ENCODE peak calls at places on chromosomes 13 and 19, in nine cellular contexts. One of them, this sample, is unnamed.

GRCh38 chr13:65592757-65593156 is 1637.4 kb downstream of the PCDH9 start:
- DNase-seq in psoas muscle: no peak
- DNase-seq in NCI-H774: no peak
- DNase-seq in activated naive CD8-positive, alpha-beta T cell treated with anti-CD3 and anti-CD28 coated beads, Interleukin-2, amount 50 U/mL, for 24 hours: no peak
- DNase-seq in HTR-8/SVneo: no peak
- DNase-seq in heart left ventricle: no peak
- DNase-seq in activated CD8-positive, alpha-beta memory T cell treated with anti-CD3 and anti-CD28 coated beads for 4 hours: no peak
- DNase-seq in amniotic stem cell: no peak
- DNase-seq in HFFc6: peak; percentile 2
- DNase-seq in this sample: no peak

GRCh38 chr19:16654151-16654550 is 5.8 kb downstream of the SMIM7 start:
- DNase-seq in psoas muscle: no peak
- DNase-seq in NCI-H774: no peak
- DNase-seq in activated naive CD8-positive, alpha-beta T cell treated with anti-CD3 and anti-CD28 coated beads, Interleukin-2, amount 50 U/mL, for 24 hours: no peak
- DNase-seq in HTR-8/SVneo: no peak
- DNase-seq in heart left ventricle: no peak
- DNase-seq in activated CD8-positive, alpha-beta memory T cell treated with anti-CD3 and anti-CD28 coated beads for 4 hours: no peak
- DNase-seq in amniotic stem cell: no peak
- DNase-seq in HFFc6: no peak
- DNase-seq in this sample: no peak

GRCh38 chr13:98284677-98285076 is 107.6 kb upstream of the RNF113B start:
- DNase-seq in psoas muscle: no peak
- DNase-seq in NCI-H774: peak; percentile 41
- DNase-seq in activated naive CD8-positive, alpha-beta T cell treated with anti-CD3 and anti-CD28 coated beads, Interleukin-2, amount 50 U/mL, for 24 hours: no peak
- DNase-seq in HTR-8/SVneo: no peak
- DNase-seq in heart left ventricle: no peak
- DNase-seq in activated CD8-positive, alpha-beta memory T cell treated with anti-CD3 and anti-CD28 coated beads for 4 hours: no peak
- DNase-seq in amniotic stem cell: no peak
- DNase-seq in HFFc6: no peak
- DNase-seq in this sample: no peak

GRCh38 chr19:41540041-41540695 is 35.8 kb upstream of the CEACAM21 start:
- DNase-seq in psoas muscle: no peak
- DNase-seq in NCI-H774: no peak
- DNase-seq in activated naive CD8-positive, alpha-beta T cell treated with anti-CD3 and anti-CD28 coated beads, Interleukin-2, amount 50 U/mL, for 24 hours: no peak
- DNase-seq in HTR-8/SVneo: no peak
- DNase-seq in heart left ventricle: no peak
- DNase-seq in activated CD8-positive, alpha-beta memory T cell treated with anti-CD3 and anti-CD28 coated beads for 4 hours: no peak
- DNase-seq in amniotic stem cell: no peak
- DNase-seq in HFFc6: no peak
- DNase-seq in this sample: no peak

GRCh38 chr19:38736036-38736412 is 8.2 kb downstream of the CAPN12 start:
- DNase-seq in psoas muscle: peak; percentile 74
- DNase-seq in NCI-H774: peak; percentile 34
- DNase-seq in activated naive CD8-positive, alpha-beta T cell treated with anti-CD3 and anti-CD28 coated beads, Interleukin-2, amount 50 U/mL, for 24 hours: peak; percentile 64
- DNase-seq in HTR-8/SVneo: peak; percentile 45
- DNase-seq in heart left ventricle: peak; percentile 46
- DNase-seq in activated CD8-positive, alpha-beta memory T cell treated with anti-CD3 and anti-CD28 coated beads for 4 hours: no peak
- DNase-seq in amniotic stem cell: no peak
- DNase-seq in HFFc6: no peak
- DNase-seq in this sample: peak; percentile 36

GRCh38 chr19:10654610-10655456 is 687 bp downstream of the ILF3 start:
- DNase-seq in psoas muscle: peak; percentile 76
- DNase-seq in NCI-H774: peak; percentile 56
- DNase-seq in activated naive CD8-positive, alpha-beta T cell treated with anti-CD3 and anti-CD28 coated beads, Interleukin-2, amount 50 U/mL, for 24 hours: peak; percentile 73
- DNase-seq in HTR-8/SVneo: peak; percentile 67
- DNase-seq in heart left ventricle: peak; percentile 45
- DNase-seq in activated CD8-positive, alpha-beta memory T cell treated with anti-CD3 and anti-CD28 coated beads for 4 hours: peak; percentile 28
- DNase-seq in amniotic stem cell: no peak
- DNase-seq in HFFc6: no peak
- DNase-seq in this sample: peak; percentile 32

GRCh38 chr19:38693380-38694223 is 46.2 kb downstream of the ACTN4 start:
- DNase-seq in psoas muscle: no peak
- DNase-seq in NCI-H774: no peak
- DNase-seq in activated naive CD8-positive, alpha-beta T cell treated with anti-CD3 and anti-CD28 coated beads, Interleukin-2, amount 50 U/mL, for 24 hours: no peak
- DNase-seq in HTR-8/SVneo: peak; percentile 87
- DNase-seq in heart left ventricle: peak; percentile 61
- DNase-seq in activated CD8-positive, alpha-beta memory T cell treated with anti-CD3 and anti-CD28 coated beads for 4 hours: no peak
- DNase-seq in amniotic stem cell: no peak
- DNase-seq in HFFc6: peak; percentile 46
- DNase-seq in this sample: peak; percentile 19

GRCh38 chr19:36771275-36772231 is 1.1 kb downstream of the ZNF850 start:
- DNase-seq in psoas muscle: peak; percentile 57
- DNase-seq in NCI-H774: no peak
- DNase-seq in activated naive CD8-positive, alpha-beta T cell treated with anti-CD3 and anti-CD28 coated beads, Interleukin-2, amount 50 U/mL, for 24 hours: peak; percentile 52
- DNase-seq in HTR-8/SVneo: peak; percentile 60
- DNase-seq in heart left ventricle: peak; percentile 87
- DNase-seq in activated CD8-positive, alpha-beta memory T cell treated with anti-CD3 and anti-CD28 coated beads for 4 hours: no peak
- DNase-seq in amniotic stem cell: peak; percentile 70
- DNase-seq in HFFc6: peak; percentile 37
- DNase-seq in this sample: no peak

GRCh38 chr13:99661791-99662190 is 160.5 kb downstream of the TM9SF2 start:
- DNase-seq in psoas muscle: no peak
- DNase-seq in NCI-H774: peak; percentile 15
- DNase-seq in activated naive CD8-positive, alpha-beta T cell treated with anti-CD3 and anti-CD28 coated beads, Interleukin-2, amount 50 U/mL, for 24 hours: no peak
- DNase-seq in HTR-8/SVneo: no peak
- DNase-seq in heart left ventricle: no peak
- DNase-seq in activated CD8-positive, alpha-beta memory T cell treated with anti-CD3 and anti-CD28 coated beads for 4 hours: no peak
- DNase-seq in amniotic stem cell: no peak
- DNase-seq in HFFc6: no peak
- DNase-seq in this sample: no peak

GRCh38 chr19:29785955-29786589 is 25.7 kb upstream of the CCNE1 start:
- DNase-seq in psoas muscle: no peak
- DNase-seq in NCI-H774: no peak
- DNase-seq in activated naive CD8-positive, alpha-beta T cell treated with anti-CD3 and anti-CD28 coated beads, Interleukin-2, amount 50 U/mL, for 24 hours: peak; percentile 31
- DNase-seq in HTR-8/SVneo: no peak
- DNase-seq in heart left ventricle: no peak
- DNase-seq in activated CD8-positive, alpha-beta memory T cell treated with anti-CD3 and anti-CD28 coated beads for 4 hours: no peak
- DNase-seq in amniotic stem cell: no peak
- DNase-seq in HFFc6: no peak
- DNase-seq in this sample: no peak

GRCh38 chr19:23817519-23817918 is 58.8 kb upstream of the ZNF681 start:
- DNase-seq in psoas muscle: no peak
- DNase-seq in NCI-H774: no peak
- DNase-seq in activated naive CD8-positive, alpha-beta T cell treated with anti-CD3 and anti-CD28 coated beads, Interleukin-2, amount 50 U/mL, for 24 hours: peak; percentile 35
- DNase-seq in HTR-8/SVneo: no peak
- DNase-seq in heart left ventricle: no peak
- DNase-seq in activated CD8-positive, alpha-beta memory T cell treated with anti-CD3 and anti-CD28 coated beads for 4 hours: no peak
- DNase-seq in amniotic stem cell: no peak
- DNase-seq in HFFc6: peak; percentile 4
- DNase-seq in this sample: no peak

GRCh38 chr13:84609716-84610115 is 727.4 kb upstream of the SLITRK1 start:
- DNase-seq in psoas muscle: no peak
- DNase-seq in NCI-H774: no peak
- DNase-seq in activated naive CD8-positive, alpha-beta T cell treated with anti-CD3 and anti-CD28 coated beads, Interleukin-2, amount 50 U/mL, for 24 hours: no peak
- DNase-seq in HTR-8/SVneo: no peak
- DNase-seq in heart left ventricle: no peak
- DNase-seq in activated CD8-positive, alpha-beta memory T cell treated with anti-CD3 and anti-CD28 coated beads for 4 hours: no peak
- DNase-seq in amniotic stem cell: peak; percentile 1
- DNase-seq in HFFc6: peak; percentile 54
- DNase-seq in this sample: no peak

GRCh38 chr19:41599175-41599966 is 23.4 kb downstream of the CEACAM21 start:
- DNase-seq in psoas muscle: no peak
- DNase-seq in NCI-H774: no peak
- DNase-seq in activated naive CD8-positive, alpha-beta T cell treated with anti-CD3 and anti-CD28 coated beads, Interleukin-2, amount 50 U/mL, for 24 hours: no peak
- DNase-seq in HTR-8/SVneo: no peak
- DNase-seq in heart left ventricle: no peak
- DNase-seq in activated CD8-positive, alpha-beta memory T cell treated with anti-CD3 and anti-CD28 coated beads for 4 hours: no peak
- DNase-seq in amniotic stem cell: no peak
- DNase-seq in HFFc6: no peak
- DNase-seq in this sample: no peak

GRCh38 chr13:111325146-111325890 is 4.9 kb downstream of the TEX29 start:
- DNase-seq in psoas muscle: no peak
- DNase-seq in NCI-H774: no peak
- DNase-seq in activated naive CD8-positive, alpha-beta T cell treated with anti-CD3 and anti-CD28 coated beads, Interleukin-2, amount 50 U/mL, for 24 hours: no peak
- DNase-seq in HTR-8/SVneo: no peak
- DNase-seq in heart left ventricle: no peak
- DNase-seq in activated CD8-positive, alpha-beta memory T cell treated with anti-CD3 and anti-CD28 coated beads for 4 hours: no peak
- DNase-seq in amniotic stem cell: no peak
- DNase-seq in HFFc6: no peak
- DNase-seq in this sample: no peak

GRCh38 chr13:54614729-54615128 is 1586.1 kb downstream of the OLFM4 start:
- DNase-seq in psoas muscle: no peak
- DNase-seq in NCI-H774: peak; percentile 9
- DNase-seq in activated naive CD8-positive, alpha-beta T cell treated with anti-CD3 and anti-CD28 coated beads, Interleukin-2, amount 50 U/mL, for 24 hours: no peak
- DNase-seq in HTR-8/SVneo: no peak
- DNase-seq in heart left ventricle: no peak
- DNase-seq in activated CD8-positive, alpha-beta memory T cell treated with anti-CD3 and anti-CD28 coated beads for 4 hours: no peak
- DNase-seq in amniotic stem cell: no peak
- DNase-seq in HFFc6: no peak
- DNase-seq in this sample: no peak

GRCh38 chr19:4744451-4745170 is 21.0 kb upstream of the DPP9 start:
- DNase-seq in psoas muscle: no peak
- DNase-seq in NCI-H774: no peak
- DNase-seq in activated naive CD8-positive, alpha-beta T cell treated with anti-CD3 and anti-CD28 coated beads, Interleukin-2, amount 50 U/mL, for 24 hours: no peak
- DNase-seq in HTR-8/SVneo: peak; percentile 84
- DNase-seq in heart left ventricle: peak; percentile 42
- DNase-seq in activated CD8-positive, alpha-beta memory T cell treated with anti-CD3 and anti-CD28 coated beads for 4 hours: no peak
- DNase-seq in amniotic stem cell: peak; percentile 91
- DNase-seq in HFFc6: peak; percentile 84
- DNase-seq in this sample: no peak

GRCh38 chr19:1173160-1173844 is 766 bp downstream of the SBNO2 start:
- DNase-seq in psoas muscle: peak; percentile 69
- DNase-seq in NCI-H774: no peak
- DNase-seq in activated naive CD8-positive, alpha-beta T cell treated with anti-CD3 and anti-CD28 coated beads, Interleukin-2, amount 50 U/mL, for 24 hours: peak; percentile 25
- DNase-seq in HTR-8/SVneo: no peak
- DNase-seq in heart left ventricle: peak; percentile 33
- DNase-seq in activated CD8-positive, alpha-beta memory T cell treated with anti-CD3 and anti-CD28 coated beads for 4 hours: no peak
- DNase-seq in amniotic stem cell: no peak
- DNase-seq in HFFc6: no peak
- DNase-seq in this sample: no peak

GRCh38 chr19:47781590-47782318 is 3.3 kb downstream of the SELENOW start:
- DNase-seq in psoas muscle: no peak
- DNase-seq in NCI-H774: no peak
- DNase-seq in activated naive CD8-positive, alpha-beta T cell treated with anti-CD3 and anti-CD28 coated beads, Interleukin-2, amount 50 U/mL, for 24 hours: no peak
- DNase-seq in HTR-8/SVneo: no peak
- DNase-seq in heart left ventricle: peak; percentile 64
- DNase-seq in activated CD8-positive, alpha-beta memory T cell treated with anti-CD3 and anti-CD28 coated beads for 4 hours: no peak
- DNase-seq in amniotic stem cell: no peak
- DNase-seq in HFFc6: no peak
- DNase-seq in this sample: no peak

This sample was measured in stimulated activated CD8-positive, alpha-beta memory T cell treated with anti-CD3 and anti-CD28 coated beads, Interleukin-12 subunit alpha, Interleukin-12 subunit beta, amount 100 ng/mL, for 1 hour.